ENCODE peak calls at places on chromosome 10, in five cellular contexts. S is fibroblast of pulmonary artery; L is memory B cell; C is upper lobe of right lung; Y is activated CD8-positive, alpha-beta memory T cell treated with anti-CD3 and anti-CD28 coated beads, Interleukin-2, amount 10 ng/mL, durations not matched to agents 7 days and 5 days. P is an unnamed sample.

GRCh38 chr10:83522456-83522855 is 616.9 kb upstream of the GHITM start:
- DNase-seq in S (no peak), L (no peak), C (no peak), Y (no peak), P (no peak)

GRCh38 chr10:7372504-7372903 is 38.3 kb downstream of the SFMBT2 start:
- DNase-seq in S (no peak), L (no peak), C (no peak), Y (no peak), P (no peak)

GRCh38 chr10:97538401-97538800 is 34.2 kb upstream of the ANKRD2 start:
- DNase-seq in S (peak), L (no peak), C (no peak), Y (no peak), P (no peak)

GRCh38 chr10:95655571-95656290 is 780 bp downstream of the ALDH18A1 start:
- DNase-seq in S (peak), L (no peak), C (no peak), Y (peak), P (peak)

GRCh38 chr10:87646920-87647319 is 12.8 kb upstream of the PAPSS2 start:
- DNase-seq in S (no peak), L (no peak), C (no peak), Y (no peak), P (no peak)

GRCh38 chr10:100792544-100792943 is 47.2 kb downstream of the PAX2 start:
- DNase-seq in S (no peak), L (no peak), C (no peak), Y (no peak), P (no peak)

GRCh38 chr10:20885678-20886077 is 11.4 kb downstream of the NEBL start:
- DNase-seq in S (peak), L (no peak), C (no peak), Y (no peak), P (peak)

GRCh38 chr10:33099748-33100147 is 141.7 kb upstream of the ITGB1 start:
- DNase-seq in S (no peak), L (no peak), C (no peak), Y (no peak), P (no peak)

GRCh38 chr10:33302188-33302829 is 32.2 kb downstream of the NRP1 start:
- DNase-seq in S (no peak), L (no peak), C (no peak), Y (no peak), P (no peak)

GRCh38 chr10:28952523-28952922 is 275.2 kb downstream of the BAMBI start:
- DNase-seq in S (no peak), L (no peak), C (no peak), Y (no peak), P (no peak)

GRCh38 chr10:63744060-63744941 is 223.1 kb downstream of the REEP3 start:
- DNase-seq in S (peak), L (no peak), C (no peak), Y (no peak), P (no peak)

GRCh38 chr10:131009801-131010200 is 301.7 kb downstream of the TCERG1L start:
- DNase-seq in S (no peak), L (no peak), C (no peak), Y (no peak), P (no peak)

GRCh38 chr10:70690584-70690983 is 18.3 kb downstream of the ADAMTS14 start:
- DNase-seq in S (no peak), L (no peak), C (no peak), Y (no peak), P (no peak)

GRCh38 chr10:122516733-122517132 is 43.8 kb upstream of the DMBT1 start:
- DNase-seq in S (no peak), L (no peak), C (no peak), Y (no peak), P (no peak)

GRCh38 chr10:126042906-126043305 is 146.5 kb downstream of the FANK1 start:
- DNase-seq in S (no peak), L (no peak), C (no peak), Y (no peak), P (no peak)

GRCh38 chr10:80104066-80104926 is 25.8 kb downstream of the TMEM254 start:
- DNase-seq in S (peak), L (no peak), C (no peak), Y (no peak), P (peak)

GRCh38 chr10:71232089-71232998 is 20.0 kb downstream of the UNC5B start:
- DNase-seq in S (peak), L (no peak), C (peak), Y (no peak), P (no peak)

GRCh38 chr10:24701447-24701846 is 22.2 kb downstream of the ARHGAP21 start:
- DNase-seq in S (peak), L (no peak), C (no peak), Y (peak), P (no peak)

GRCh38 chr10:24254180-24254579 is 45.2 kb downstream of the KIAA1217 start:
- DNase-seq in S (peak), L (no peak), C (no peak), Y (no peak), P (no peak)

GRCh38 chr10:14560794-14561765 is 213.6 kb downstream of the FAM107B start:
- DNase-seq in S (no peak), L (no peak), C (no peak), Y (peak), P (no peak)

GRCh38 chr10:50740351-50740688 is 584 bp downstream of the ASAH2B start:
- DNase-seq in S (peak), L (no peak), C (no peak), Y (peak), P (peak)

GRCh38 chr10:120455606-120456005 is 1.4 kb upstream of the PLPP4 start:
- DNase-seq in S (no peak), L (no peak), C (no peak), Y (no peak), P (no peak)

GRCh38 chr10:77689339-77689738 is 51.7 kb upstream of the KCNMA1 start:
- DNase-seq in S (no peak), L (no peak), C (no peak), Y (no peak), P (no peak)

GRCh38 chr10:43461950-43462349 is 25.0 kb downstream of the ZNF487 start:
- DNase-seq in S (peak), L (peak), C (no peak), Y (no peak), P (peak)

GRCh38 chr10:55398463-55398862 is 597.4 kb upstream of the PCDH15 start:
- DNase-seq in S (no peak), L (no peak), C (no peak), Y (no peak), P (no peak)

GRCh38 chr10:119319161-119319919 is 112.0 kb downstream of the GRK5 start:
- DNase-seq in S (no peak), L (no peak), C (no peak), Y (no peak), P (peak)

GRCh38 chr10:60031664-60032063 is 125.3 kb upstream of the CCDC6 start:
- DNase-seq in S (no peak), L (no peak), C (no peak), Y (no peak), P (no peak)

GRCh38 chr10:7933757-7934156 is 115.5 kb downstream of the TAF3 start:
- DNase-seq in S (no peak), L (no peak), C (no peak), Y (no peak), P (no peak)

GRCh38 chr10:131260031-131260430 is 51.5 kb downstream of the TCERG1L start:
- DNase-seq in S (no peak), L (no peak), C (no peak), Y (no peak), P (no peak)

GRCh38 chr10:60661627-60662026 is 116.7 kb upstream of the CDK1 start:
- DNase-seq in S (peak), L (no peak), C (no peak), Y (no peak), P (no peak)

GRCh38 chr10:22713853-22714523 is 390 bp downstream of the PIP4K2A start:
- DNase-seq in S (peak), L (no peak), C (peak), Y (peak), P (peak)